ENCODE peak calls at places on chromosomes 12 and 14, in ten cellular contexts. P is H54; M is AG08395; N is ovary; L is fibroblast of lung; D is sigmoid colon; A is pancreas; H is neural crest cell; J is NCI-H2029 treated with DMSO at 0.1 percent for 48 hours; F is activated T-cell treated with anti-CD3 and anti-CD28 coated beads, Interleukin-2, amount 50 U/mL, for 48 hours. B is an unnamed sample.

GRCh38 chr14:73815849-73816816 is 35.5 kb upstream of the PTGR2 start:
- DNase-seq in P (no peak), M (no peak), N (peak), L (peak), D (no peak), A (no peak), H (no peak), J (no peak), F (no peak), B (no peak)

GRCh38 chr12:99119943-99120342 is 474.9 kb downstream of the APAF1 start:
- DNase-seq in P (no peak), M (no peak), N (no peak), L (no peak), D (no peak), A (no peak), H (no peak), J (no peak), F (no peak), B (no peak)

GRCh38 chr14:100899841-100900771 is 3.4 kb downstream of the RTL1 start:
- DNase-seq in P (no peak), M (no peak), N (peak), L (no peak), D (peak), A (peak), H (no peak), J (no peak), F (no peak), B (no peak)

GRCh38 chr12:4719821-4720636 is at the start of gene GALNT8:
- DNase-seq in P (no peak), M (no peak), N (no peak), L (no peak), D (no peak), A (no peak), H (no peak), J (no peak), F (no peak), B (no peak)

GRCh38 chr14:90072350-90072749 is 10.6 kb downstream of the KCNK13 start:
- DNase-seq in P (no peak), M (no peak), N (no peak), L (no peak), D (no peak), A (no peak), H (no peak), J (no peak), F (no peak), B (no peak)

GRCh38 chr12:43826681-43827458 is 9.0 kb upstream of the TMEM117 start:
- DNase-seq in P (no peak), M (no peak), N (no peak), L (peak), D (no peak), A (no peak), H (no peak), J (no peak), F (no peak), B (no peak)

GRCh38 chr12:104137175-104137901 is 672 bp downstream of the NFYB start:
- DNase-seq in P (peak), M (peak), N (peak), L (peak), D (peak), A (peak), H (peak), J (no peak), F (peak), B (peak)

GRCh38 chr14:50928002-50928635 is 16.2 kb downstream of the PYGL start:
- DNase-seq in P (no peak), M (peak), N (no peak), L (peak), D (no peak), A (no peak), H (no peak), J (no peak), F (no peak), B (no peak)

GRCh38 chr14:89343356-89343755 is 73.7 kb downstream of the FOXN3 start:
- DNase-seq in P (no peak), M (no peak), N (no peak), L (no peak), D (no peak), A (no peak), H (no peak), J (no peak), F (no peak), B (no peak)

GRCh38 chr12:8156416-8156815 is 399 bp upstream of the ZNF705A start:
- DNase-seq in P (no peak), M (no peak), N (no peak), L (peak), D (no peak), A (no peak), H (no peak), J (no peak), F (no peak), B (no peak)

GRCh38 chr14:76762617-76763361 is 1.5 kb downstream of the VASH1 start:
- DNase-seq in P (no peak), M (no peak), N (no peak), L (no peak), D (no peak), A (no peak), H (no peak), J (no peak), F (no peak), B (no peak)

GRCh38 chr14:102197317-102197850 is 57.7 kb downstream of the WDR20 start:
- DNase-seq in P (no peak), M (no peak), N (no peak), L (no peak), D (no peak), A (no peak), H (no peak), J (no peak), F (no peak), B (no peak)

GRCh38 chr12:111035578-111036301 is 115.4 kb upstream of the MYL2 start:
- DNase-seq in P (no peak), M (no peak), N (no peak), L (no peak), D (no peak), A (no peak), H (peak), J (no peak), F (no peak), B (no peak)

GRCh38 chr12:104219908-104220404 is 4.4 kb downstream of the TXNRD1 start:
- DNase-seq in P (peak), M (peak), N (no peak), L (peak), D (no peak), A (peak), H (no peak), J (peak), F (peak), B (peak)

GRCh38 chr12:51430196-51430895 is 5.7 kb downstream of the SLC4A8 start:
- DNase-seq in P (no peak), M (no peak), N (no peak), L (no peak), D (no peak), A (peak), H (no peak), J (peak), F (no peak), B (no peak)

GRCh38 chr12:13273850-13274249 is 77.3 kb downstream of the EMP1 start:
- DNase-seq in P (no peak), M (no peak), N (no peak), L (no peak), D (no peak), A (no peak), H (no peak), J (no peak), F (no peak), B (no peak)

GRCh38 chr12:26941251-26941650 is 3.0 kb downstream of the FGFR1OP2 start:
- DNase-seq in P (no peak), M (no peak), N (no peak), L (no peak), D (no peak), A (no peak), H (no peak), J (no peak), F (no peak), B (no peak)

B was measured in MG63.